ENCODE peak calls at places on chromosomes 13 and 19, in four cellular contexts. N is T-helper 2 cell, S is NCI-H460, R is ACHN. J is an unnamed sample.

GRCh38 chr13:33740134-33740538 is 77.8 kb upstream of the RFC3 start:
- DNase-seq in N (no peak), R (no peak), S (no peak), J (no peak)

GRCh38 chr19:33298146-33298911 is 4.0 kb downstream of the CEBPA start:
- DNase-seq in R (no peak), N (no peak), S (no peak), J (no peak)

GRCh38 chr13:80598189-80598588 is 257.3 kb upstream of the SPRY2 start:
- DNase-seq in S (no peak), N (no peak), R (no peak), J (no peak)

GRCh38 chr19:8663920-8664670 is 33.7 kb downstream of the NFILZ start:
- DNase-seq in S (no peak), R (no peak), N (peak; percentile 17), J (no peak)

GRCh38 chr13:112959206-112959605 is 9.8 kb upstream of the MCF2L start:
- DNase-seq in S (no peak), R (no peak), N (no peak), J (no peak)

GRCh38 chr13:33321686-33322473 is 36.3 kb upstream of the STARD13 start:
- DNase-seq in R (no peak), S (no peak), N (no peak), J (no peak)

GRCh38 chr13:107678075-107678689 is 537.2 kb downstream of the LIG4 start:
- DNase-seq in R (no peak), S (peak; percentile 45), N (no peak), J (no peak)

GRCh38 chr13:52414963-52415362 is 9.0 kb upstream of the THSD1 start:
- DNase-seq in S (no peak), N (no peak), R (peak; percentile 29), J (no peak)

GRCh38 chr19:42042455-42043170 is 27.4 kb downstream of the GRIK5 start:
- DNase-seq in N (no peak), S (no peak), R (no peak), J (no peak)